ENCODE peak calls at places on chromosomes 5 and 9, in seven cellular contexts. W is natural killer cell, Y is fibroblast of lung, Q is endothelial cell, H is cardiac fibroblast, D is GM13976, X is right lobe of liver. I is an unnamed sample.

GRCh38 chr5:83562817-83563557 is 91.4 kb downstream of the VCAN start:
- DNase-seq in Q (no peak), H (peak; percentile 55), D (no peak), X (no peak), W (no peak), Y (peak; percentile 54), I (no peak)

GRCh38 chr5:141880961-141881801 is 3.0 kb upstream of the PCDH1 start:
- DNase-seq in Y (no peak), H (peak; percentile 50), D (no peak), W (no peak), X (peak; percentile 11), Q (no peak), I (peak; percentile 56)

GRCh38 chr5:10702911-10703491 is 58.0 kb downstream of the DAP start:
- DNase-seq in W (no peak), H (no peak), X (no peak), Y (peak; percentile 83), Q (no peak), D (no peak), I (no peak)

GRCh38 chr5:73030995-73031394 is 75.2 kb downstream of the FCHO2 start:
- DNase-seq in W (no peak), Q (no peak), Y (peak; percentile 95), D (no peak), X (no peak), H (peak; percentile 86), I (no peak)

GRCh38 chr5:133116601-133117000 is 64.8 kb downstream of the HSPA4 start:
- DNase-seq in W (no peak), Q (no peak), D (no peak), Y (no peak), X (no peak), H (no peak), I (no peak)

GRCh38 chr9:83473488-83473971 is 64.7 kb downstream of the FRMD3 start:
- DNase-seq in H (peak; percentile 55), Q (no peak), X (no peak), D (peak; percentile 21), Y (no peak), W (no peak), I (no peak)

GRCh38 chr5:158463188-158463587 is 604.2 kb upstream of the CLINT1 start:
- DNase-seq in Y (no peak), Q (no peak), W (no peak), X (no peak), D (no peak), H (peak; percentile 59), I (no peak)

GRCh38 chr5:65818592-65818991 is 96.6 kb downstream of the NLN start:
- DNase-seq in Q (no peak), Y (no peak), H (no peak), D (no peak), W (no peak), X (no peak), I (no peak)

GRCh38 chr5:113678924-113679575 is 165.6 kb downstream of the YTHDC2 start:
- DNase-seq in H (peak; percentile 64), D (peak; percentile 21), W (no peak), X (no peak), Y (peak; percentile 19), Q (peak; percentile 62), I (no peak)

GRCh38 chr9:5510360-5510931 is at the start of gene PDCD1LG2:
- DNase-seq in X (no peak), W (no peak), D (peak; percentile 39), Y (peak; percentile 87), H (peak; percentile 88), Q (no peak), I (no peak)

GRCh38 chr5:169218176-169218575 is 82.8 kb downstream of the SLIT3 start:
- DNase-seq in D (no peak), Q (no peak), Y (no peak), W (no peak), X (no peak), H (no peak), I (no peak)

GRCh38 chr5:109467058-109467457 is 57.3 kb upstream of the PJA2 start:
- DNase-seq in W (no peak), D (no peak), H (no peak), X (no peak), Q (no peak), Y (no peak), I (no peak)
- TF ChIP-seq CTCF in W (no peak), D (no peak), H (no peak), X (no peak), Q (no peak), Y (no peak), I (no peak)

GRCh38 chr9:37335238-37335637 is 87.3 kb upstream of the GRHPR start:
- DNase-seq in W (no peak), Q (no peak), Y (no peak), X (no peak), H (no peak), D (no peak), I (no peak)

GRCh38 chr9:37332581-37332980 is 89.9 kb upstream of the GRHPR start:
- DNase-seq in Y (no peak), H (no peak), W (no peak), X (no peak), D (no peak), Q (no peak), I (no peak)

GRCh38 chr9:37331871-37332270 is 90.6 kb upstream of the GRHPR start:
- DNase-seq in H (no peak), D (no peak), X (no peak), W (no peak), Y (no peak), Q (no peak), I (no peak)

GRCh38 chr9:37336150-37336549 is 86.3 kb upstream of the GRHPR start:
- DNase-seq in H (no peak), Q (no peak), W (no peak), X (no peak), D (no peak), Y (no peak), I (no peak)

GRCh38 chr9:37333288-37333687 is 89.2 kb upstream of the GRHPR start:
- DNase-seq in H (peak; percentile 6), X (no peak), D (no peak), Y (no peak), Q (no peak), W (no peak), I (no peak)
- TF ChIP-seq CTCF in H (peak; percentile 8), X (no peak), D (no peak), Y (peak; percentile 8), Q (no peak), W (no peak), I (peak; percentile 60)

DNA sequence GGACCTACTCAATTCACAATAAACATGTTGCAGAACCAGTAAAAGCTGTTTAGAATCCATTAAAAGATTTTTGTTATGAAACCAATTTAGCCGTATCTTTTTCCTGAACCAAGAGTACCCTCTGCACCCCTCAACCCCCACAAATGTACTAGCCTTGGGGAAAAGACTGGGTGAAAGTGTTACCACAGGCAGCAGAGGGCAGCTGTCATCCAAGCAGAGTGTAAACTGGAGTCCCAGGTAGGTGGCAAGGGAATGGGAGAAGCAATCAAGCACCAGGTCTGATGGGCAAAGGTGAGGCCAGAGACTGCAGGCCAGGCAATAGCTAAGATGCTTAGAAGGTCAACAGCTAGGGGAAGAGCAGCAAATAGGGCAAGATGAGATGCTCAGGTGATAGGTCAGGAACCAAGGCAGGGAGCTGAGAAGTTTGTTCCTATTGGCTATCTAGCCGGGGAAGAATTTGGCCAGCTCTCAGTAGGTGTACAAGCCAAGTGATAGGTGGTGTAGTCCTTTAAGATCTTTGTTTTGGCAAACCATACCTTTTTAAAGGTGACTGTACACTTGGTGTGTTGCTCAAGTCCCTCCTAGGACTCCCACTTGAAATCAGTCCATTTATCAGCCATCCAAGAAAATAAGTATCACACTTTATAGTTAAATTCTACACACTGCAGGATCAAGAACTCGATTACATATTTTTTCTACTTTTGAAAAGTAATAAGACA is 77.8 kb upstream of the CCDC112 start:
- DNase-seq in X (no peak), Q (no peak), W (no peak), D (no peak), Y (no peak), H (no peak), I (no peak)
- TF ChIP-seq CTCF in X (peak; percentile 34), Q (no peak), W (no peak), D (no peak), Y (no peak), H (no peak), I (no peak)

GRCh38 chr5:173640166-173640804 is 23.8 kb upstream of the BOD1 start:
- DNase-seq in Q (no peak), Y (no peak), W (no peak), X (peak; percentile 8), D (no peak), H (peak; percentile 8), I (no peak)
- TF ChIP-seq CTCF in Q (no peak), Y (no peak), W (no peak), X (no peak), D (no peak), H (peak; percentile 4), I (peak; percentile 22)

I was measured in type B pancreatic cell.